ENCODE peak calls at places on chromosomes 1 and 21, in four cellular contexts. O is HCT116, X is OCI-LY7, J is breast epithelium. A is an unnamed sample. For H3K4me1, the result is how much of the 10 kb centered on the place peaks cover.

GRCh38 chr1:207810173-207810572 is 58.3 kb downstream of the CD46 start:
- DNase-seq in O (no peak), X (no peak), J (no peak), A (no peak)

GRCh38 chr1:230054092-230054749 is 12.8 kb upstream of the GALNT2 start:
- DNase-seq in O (no peak), X (no peak), J (no peak), A (no peak)

GRCh38 chr1:231039161-231040018 is 664 bp downstream of the FAM89A start:
- DNase-seq in O (no peak), X (peak), J (peak), A (peak)

GRCh38 chr1:24966724-24967346 is 36.8 kb upstream of the RUNX3 start:
- DNase-seq in O (peak), X (no peak), J (no peak), A (no peak)

GRCh38 chr1:87615917-87616316 is 287.2 kb downstream of the LMO4 start:
- DNase-seq in O (no peak), X (no peak), J (no peak), A (no peak)

GRCh38 chr1:223844521-223844961 is 1.2 kb downstream of the TP53BP2 start:
- DNase-seq in O (no peak), X (no peak), J (no peak), A (no peak)

GRCh38 chr1:58652351-58653184 is 47.3 kb downstream of the MYSM1 start:
- DNase-seq in O (peak), X (peak), J (no peak), A (no peak)

GRCh38 chr1:178134061-178134460 is 40.2 kb downstream of the RASAL2 start:
- DNase-seq in O (no peak), X (no peak), J (no peak), A (no peak)

GRCh38 chr21:43645414-43645891 is 13.8 kb downstream of the HSF2BP start:
- DNase-seq in O (no peak), X (peak), J (no peak), A (no peak)

GRCh38 chr1:91751281-91751680 is 134.7 kb downstream of the TGFBR3 start:
- DNase-seq in O (no peak), X (no peak), J (no peak), A (peak)

GRCh38 chr1:175373786-175374623 is 181.4 kb upstream of the KIAA0040 start:
- DNase-seq in O (peak), X (peak), J (no peak), A (peak)

GRCh38 chr1:29736582-29737188 is 500.4 kb downstream of the PTPRU start:
- DNase-seq in O (no peak), X (peak), J (no peak), A (no peak)

GRCh38 chr1:184036517-184036949 is 995 bp downstream of the COLGALT2 start:
- DNase-seq in O (no peak), X (no peak), J (no peak), A (no peak)

GRCh38 chr21:31873275-31873695 is 465 bp downstream of the HUNK start:
- DNase-seq in O (no peak), X (no peak), J (no peak), A (peak)

GRCh38 chr1:27145934-27146354 is 9.0 kb downstream of the SLC9A1 start:
- DNase-seq in O (no peak), X (no peak), J (peak), A (no peak)

GRCh38 chr1:56326056-56326455 is 253.3 kb downstream of the PLPP3 start:
- DNase-seq in O (no peak), X (no peak), J (no peak), A (no peak)

GRCh38 chr21:41080485-41080884 is 87.5 kb upstream of the BACE2 start:
- DNase-seq in O (no peak), X (no peak), J (no peak), A (no peak)

DNA sequence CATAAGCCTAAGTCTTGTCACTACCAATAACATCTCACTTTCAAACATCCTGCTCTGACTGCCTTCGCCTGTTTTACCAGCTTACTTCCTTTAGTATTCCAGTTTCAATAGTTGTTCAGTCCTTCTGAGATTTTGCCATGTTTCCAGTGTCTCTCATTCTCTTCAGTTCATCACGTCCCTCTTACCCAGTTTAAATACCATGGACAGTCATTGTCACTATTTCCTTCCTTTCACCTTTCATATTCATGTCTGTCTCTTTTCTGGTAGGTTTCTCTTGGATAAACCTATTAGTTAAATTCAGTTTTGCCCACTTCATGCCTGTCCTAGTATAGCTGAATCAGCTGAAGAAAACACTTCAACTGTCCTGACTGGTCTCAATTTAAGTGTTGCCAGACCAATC is 5.9 kb downstream of the ATF6 start:
- DNase-seq in O (no peak), X (no peak), J (no peak), A (no peak)
- H3K4me1 ChIP-seq in O (under half), X (under half), J (under half), A (under half)

DNA sequence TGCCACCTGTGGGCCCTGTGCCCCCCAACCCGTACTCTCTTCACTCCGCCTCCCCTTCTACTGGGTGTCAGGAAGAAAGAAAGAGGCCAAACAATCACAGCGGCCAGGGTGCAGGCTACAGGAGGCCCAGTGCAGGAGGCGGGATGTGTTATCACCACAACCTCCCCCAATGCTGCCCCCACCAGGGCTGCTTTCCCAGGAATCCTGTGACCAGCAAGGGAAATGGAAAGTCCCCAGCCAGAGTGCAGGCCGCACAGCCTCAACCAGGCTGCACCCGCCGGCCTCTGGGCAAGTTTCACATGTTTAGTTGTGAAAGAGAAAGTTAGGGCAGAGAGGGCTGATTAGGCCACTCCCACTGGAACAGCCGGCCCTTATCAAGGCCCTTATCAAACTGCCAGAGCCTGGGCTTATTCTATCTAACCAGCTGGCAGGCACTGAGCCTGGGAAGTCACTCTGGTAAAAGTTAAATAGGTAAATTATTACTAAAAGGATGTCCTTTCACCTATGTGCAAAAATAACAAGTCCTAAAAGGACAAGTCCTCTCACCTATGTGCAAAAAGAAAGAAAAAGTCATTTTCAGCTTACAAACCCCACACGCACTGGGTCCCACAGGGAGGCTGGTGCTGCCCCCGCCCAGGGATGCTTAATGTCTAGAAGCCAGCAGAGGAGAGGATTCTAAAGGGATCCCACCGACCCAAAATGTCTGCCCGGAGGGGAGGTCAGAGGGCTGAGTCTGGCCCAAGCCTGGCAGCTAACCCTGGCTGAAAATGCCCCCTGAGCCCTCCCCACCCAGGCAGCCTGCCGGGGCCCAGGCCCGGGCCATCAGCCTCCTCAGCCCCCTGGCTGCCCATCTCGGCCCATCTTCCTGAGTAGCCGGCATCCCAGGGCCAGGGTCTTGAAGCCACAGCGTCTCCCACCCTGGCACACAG is 33.7 kb downstream of the ACOT7 start:
- DNase-seq in O (no peak), X (peak), J (no peak), A (peak)
- H3K4me1 ChIP-seq in O (under half), X (under half), J (under half), A (under half)

GRCh38 chr1:205518616-205519540 is 14.4 kb downstream of the CDK18 start:
- DNase-seq in O (no peak), X (no peak), J (no peak), A (no peak)

GRCh38 chr1:205517763-205518162 is 13.3 kb downstream of the CDK18 start:
- DNase-seq in O (no peak), X (no peak), J (no peak), A (peak)

GRCh38 chr1:205515781-205516253 is 11.3 kb downstream of the CDK18 start:
- DNase-seq in O (no peak), X (no peak), J (no peak), A (peak)

GRCh38 chr1:205516362-205516761 is 11.9 kb downstream of the CDK18 start:
- DNase-seq in O (no peak), X (no peak), J (no peak), A (no peak)

GRCh38 chr1:205517288-205517687 is 12.8 kb downstream of the CDK18 start:
- DNase-seq in O (no peak), X (no peak), J (no peak), A (no peak)
- H3K4me1 ChIP-seq in O (under half), X (under half), J (under half), A (under half)

GRCh38 chr1:53379662-53380002 is 51.8 kb upstream of the LRP8 start:
- DNase-seq in O (no peak), X (no peak), J (peak), A (no peak)

GRCh38 chr1:53378061-53378460 is 50.2 kb upstream of the LRP8 start:
- DNase-seq in O (no peak), X (no peak), J (peak), A (no peak)

GRCh38 chr1:53377438-53377841 is 49.6 kb upstream of the LRP8 start:
- DNase-seq in O (no peak), X (no peak), J (peak), A (no peak)

GRCh38 chr1:53380296-53380695 is 52.4 kb upstream of the LRP8 start:
- DNase-seq in O (no peak), X (no peak), J (peak), A (no peak)

GRCh38 chr1:53378932-53379661 is 51.2 kb upstream of the LRP8 start:
- DNase-seq in O (no peak), X (no peak), J (peak), A (no peak)
- H3K4me1 ChIP-seq in O (under half), X (under half), J (under half), A (under half)

DNA sequence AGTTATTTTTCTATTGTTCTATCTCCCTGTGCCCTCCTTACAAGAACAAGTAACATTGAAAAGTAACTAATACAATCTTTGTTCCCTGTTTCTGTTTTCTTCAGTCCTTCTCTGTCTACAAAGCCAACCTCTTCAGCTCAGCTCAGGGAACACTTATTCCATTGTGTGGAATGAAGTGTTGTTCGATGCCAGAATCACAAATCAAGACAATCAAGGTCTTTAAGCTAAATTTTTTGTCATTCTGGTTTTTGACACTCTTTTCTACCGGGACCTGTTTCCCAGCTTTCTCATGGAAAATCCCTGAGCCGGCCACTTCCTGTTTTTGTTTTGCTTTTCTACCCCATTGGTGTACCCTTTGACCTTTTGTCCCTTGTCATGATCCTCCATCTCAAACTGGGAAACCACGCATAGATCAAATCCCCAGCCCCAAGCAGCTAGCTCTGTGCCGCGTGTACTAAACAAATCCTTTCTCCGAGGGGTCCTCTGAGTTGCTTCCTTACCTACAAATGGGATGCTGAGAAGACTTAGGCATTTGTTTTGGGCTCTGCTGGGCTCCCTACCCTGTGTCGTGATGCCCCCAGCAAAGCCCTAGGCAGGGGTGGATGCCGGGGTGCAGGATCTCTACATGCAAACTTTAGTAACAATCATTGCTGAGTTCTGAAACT is 141.8 kb downstream of the TOMM20 start:
- DNase-seq in O (no peak), X (no peak), J (no peak), A (no peak)
- H3K4me1 ChIP-seq in O (under half), X (half or more), J (under half), A (under half)

GRCh38 chr1:211910917-211911485 is 80.4 kb upstream of the LPGAT1 start:
- DNase-seq in O (no peak), X (no peak), J (no peak), A (no peak)
- H3K4me1 ChIP-seq in O (under half), X (under half), J (under half), A (under half)

GRCh38 chr1:23967871-23968270 is 8.2 kb downstream of the PNRC2 start:
- DNase-seq in O (no peak), X (no peak), J (no peak), A (no peak)

GRCh38 chr1:23964790-23965740 is 5.4 kb downstream of the PNRC2 start:
- DNase-seq in O (no peak), X (no peak), J (no peak), A (no peak)

GRCh38 chr1:23966973-23967493 is 7.4 kb downstream of the PNRC2 start:
- DNase-seq in O (no peak), X (no peak), J (no peak), A (no peak)

GRCh38 chr1:23963617-23964234 is 4.1 kb downstream of the PNRC2 start:
- DNase-seq in O (no peak), X (no peak), J (no peak), A (no peak)

DNA sequence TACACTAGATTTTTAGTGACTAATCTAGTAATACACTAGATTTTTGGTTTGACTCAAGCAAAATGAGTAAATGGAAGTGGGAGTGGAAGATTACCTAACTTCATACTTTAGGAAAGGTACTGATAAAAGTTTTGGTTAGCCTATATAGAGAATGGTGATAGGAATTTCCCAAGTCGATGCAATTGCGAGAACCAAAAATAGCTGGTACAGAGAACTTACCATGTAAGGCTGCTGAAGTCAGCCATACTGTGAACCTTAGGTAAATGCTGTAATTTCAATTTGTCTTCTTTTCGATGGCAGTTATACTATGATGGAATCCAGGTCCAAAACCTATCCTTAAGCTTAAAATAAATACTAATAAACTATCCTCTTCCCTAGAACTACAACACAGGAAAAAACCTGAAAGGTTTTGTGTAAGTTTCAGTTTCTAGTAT is 4.6 kb downstream of the PNRC2 start:
- DNase-seq in O (no peak), X (no peak), J (no peak), A (no peak)
- H3K4me1 ChIP-seq in O (under half), X (under half), J (under half), A (under half)